ENCODE peak calls at places on chromosome 15, in ten cellular contexts. O is effector memory CD4-positive, alpha-beta T cell; K is skeletal muscle cell; G is fibroblast of pulmonary artery; I is naive thymus-derived CD8-positive, alpha-beta T cell; C is NCI-H69; T is fibroblast of the aortic adventitia; H is amygdala; Q is epithelial cell of esophagus; F is NCI-H510A treated with DMSO at 0.1 percent for 48 hours. U is an unnamed sample.

GRCh38 chr15:51332211-51333147 is 5.9 kb downstream of the CYP19A1 start:
- DNase-seq in O (no peak), K (no peak), G (peak; percentile 78), I (no peak), C (no peak), T (peak; percentile 83), H (no peak), Q (peak; percentile 61), F (no peak), U (no peak)

GRCh38 chr15:40825661-40826088 is 2.8 kb downstream of the PPP1R14D start:
- DNase-seq in O (no peak), K (no peak), G (no peak), I (no peak), C (peak; percentile 34), T (peak; percentile 16), H (no peak), Q (peak; percentile 56), F (no peak), U (no peak)

GRCh38 chr15:60528530-60528929 is 49.6 kb upstream of the ICE2 start:
- DNase-seq in O (no peak), K (no peak), G (peak; percentile 46), I (no peak), C (peak; percentile 35), T (peak; percentile 38), H (no peak), Q (peak; percentile 69), F (peak; percentile 18), U (no peak)

GRCh38 chr15:73940061-73940981 is 14.1 kb downstream of the LOXL1 start:
- DNase-seq in O (no peak), K (no peak), G (no peak), I (no peak), C (no peak), T (peak; percentile 50), H (no peak), Q (no peak), F (no peak), U (peak; percentile 71)

GRCh38 chr15:39629376-39629775 is 48.5 kb downstream of the THBS1 start:
- DNase-seq in O (peak; percentile 74), K (no peak), G (peak; percentile 73), I (no peak), C (peak; percentile 47), T (no peak), H (no peak), Q (peak; percentile 94), F (no peak), U (no peak)

GRCh38 chr15:48324949-48325348 is 6.3 kb upstream of the DUT start:
- DNase-seq in O (no peak), K (no peak), G (no peak), I (no peak), C (peak; percentile 18), T (no peak), H (no peak), Q (no peak), F (peak; percentile 75), U (no peak)

GRCh38 chr15:98528056-98528725 is 120.1 kb upstream of the IGF1R start:
- DNase-seq in O (no peak), K (no peak), G (no peak), I (no peak), C (no peak), T (no peak), H (no peak), Q (no peak), F (no peak), U (no peak)

GRCh38 chr15:62928242-62928995 is 114.1 kb upstream of the TPM1 start:
- DNase-seq in O (no peak), K (peak; percentile 72), G (peak; percentile 93), I (no peak), C (no peak), T (peak; percentile 98), H (no peak), Q (peak; percentile 95), F (no peak), U (no peak)

GRCh38 chr15:31340047-31340446 is 13.4 kb downstream of the KLF13 start:
- DNase-seq in O (no peak), K (no peak), G (no peak), I (no peak), C (no peak), T (no peak), H (no peak), Q (no peak), F (no peak), U (no peak)

GRCh38 chr15:65666257-65666656 is 44.5 kb downstream of the SLC24A1 start:
- DNase-seq in O (no peak), K (no peak), G (peak; percentile 71), I (no peak), C (no peak), T (peak; percentile 53), H (no peak), Q (peak; percentile 76), F (no peak), U (no peak)

GRCh38 chr15:80599359-80599758 is 95.8 kb upstream of the ABHD17C start:
- DNase-seq in O (no peak), K (no peak), G (peak; percentile 92), I (no peak), C (no peak), T (peak; percentile 65), H (no peak), Q (peak; percentile 83), F (no peak), U (no peak)

U was measured in coronary artery.